ENCODE peak calls at places on chromosomes 4 and X, in four cellular contexts. A is head of caudate nucleus; W is activated gamma-delta T cell treated with anti-CD3 and anti-CD28 coated beads, Interleukin-2, amount 50 U/mL, for 16 hours; E is cardiac muscle cell. U is an unnamed sample.

GRCh38 chr4:74055096-74055495 is 16.6 kb upstream of the CXCL3 start:
- DNase-seq in E (no peak), A (no peak), W (no peak), U (no peak)

GRCh38 chrX:51825432-51825831 is 68.0 kb upstream of the MAGED1 start:
- DNase-seq in W (no peak), E (no peak), A (no peak), U (no peak)

GRCh38 chrX:155632424-155633100 is 19.8 kb upstream of the TMLHE start:
- DNase-seq in A (no peak), E (no peak), W (no peak), U (no peak)

GRCh38 chr4:76758290-76758882 is 139.6 kb downstream of the SOWAHB start:
- DNase-seq in E (peak; percentile 90), W (no peak), A (no peak), U (no peak)

GRCh38 chr4:184932343-184932742 is 85.9 kb upstream of the HELT start:
- DNase-seq in E (peak; percentile 5), A (no peak), W (no peak), U (no peak)

GRCh38 chr4:153522800-153523089 is 56.6 kb downstream of the TMEM131L start:
- DNase-seq in E (no peak), A (no peak), W (peak; percentile 24), U (no peak)

GRCh38 chrX:84046403-84046984 is 141.5 kb downstream of the RPS6KA6 start:
- DNase-seq in W (no peak), A (no peak), E (peak; percentile 46), U (no peak)

GRCh38 chr4:26815199-26815598 is 45.4 kb upstream of the STIM2 start:
- DNase-seq in A (no peak), E (no peak), W (no peak), U (no peak)

GRCh38 chr4:39792128-39792527 is 94.2 kb downstream of the UBE2K start:
- DNase-seq in A (no peak), E (no peak), W (no peak), U (no peak)

GRCh38 chr4:14184265-14184664 is 556.7 kb upstream of the BOD1L1 start:
- DNase-seq in E (peak; percentile 76), W (no peak), A (no peak), U (no peak)

GRCh38 chr4:92100980-92101379 is 202.8 kb upstream of the GRID2 start:
- DNase-seq in A (no peak), E (peak; percentile 25), W (no peak), U (no peak)

GRCh38 chr4:171118091-171118490 is 695.1 kb upstream of the GALNTL6 start:
- DNase-seq in A (no peak), E (no peak), W (no peak), U (no peak)

GRCh38 chr4:186699298-186699697 is 24.4 kb downstream of the FAT1 start:
- DNase-seq in A (no peak), W (no peak), E (peak; percentile 24), U (no peak)

GRCh38 chr4:95304898-95305297 is 243.9 kb downstream of the UNC5C start:
- DNase-seq in E (peak; percentile 42), W (no peak), A (no peak), U (no peak)

GRCh38 chr4:22498866-22499265 is 17.0 kb downstream of the ADGRA3 start:
- DNase-seq in A (no peak), E (no peak), W (no peak), U (no peak)

U was measured in left cardiac atrium.